ENCODE peak calls at places on chromosomes 1 and 21, in ten cellular contexts. One of them, this sample, is unnamed.

GRCh38 chr1:48216276-48216675 is 6.2 kb upstream of the SLC5A9 start:
- DNase-seq in mesendoderm: no peak
- DNase-seq in stimulated activated CD4-positive, alpha-beta T cell treated with anti-CD3 and anti-CD28 coated beads, Interleukin-2, amount 100 ng/mL, for 24 hours: no peak
- DNase-seq in SW 1271: no peak
- DNase-seq in MV-4-11: no peak
- DNase-seq in activated T-helper 1 cell treated with anti-CD3 and anti-CD28 coated beads, Interleukin-12 subunit alpha, Interleukin-12 subunit beta, Interleukin-2, Interleukin-4 antibody, amounts not matched to agents 30 ng/mL and 10 ng/mL and 1 ng/mL, durations not matched to agents 14 hours and 24 hours and 36 hours: no peak
- DNase-seq in NCI-H1436: no peak
- DNase-seq in A172: no peak
- DNase-seq in sigmoid colon: no peak
- DNase-seq in ELR: no peak
- DNase-seq in this sample: no peak

GRCh38 chr21:36656138-36656537 is 42.8 kb upstream of the SIM2 start:
- DNase-seq in sigmoid colon: no peak
- DNase-seq in SW 1271: no peak
- DNase-seq in activated T-helper 1 cell treated with anti-CD3 and anti-CD28 coated beads, Interleukin-12 subunit alpha, Interleukin-12 subunit beta, Interleukin-2, Interleukin-4 antibody, amounts not matched to agents 30 ng/mL and 10 ng/mL and 1 ng/mL, durations not matched to agents 14 hours and 24 hours and 36 hours: no peak
- DNase-seq in mesendoderm: no peak
- DNase-seq in A172: no peak
- DNase-seq in MV-4-11: peak; percentile 20
- DNase-seq in stimulated activated CD4-positive, alpha-beta T cell treated with anti-CD3 and anti-CD28 coated beads, Interleukin-2, amount 100 ng/mL, for 24 hours: no peak
- DNase-seq in NCI-H1436: no peak
- DNase-seq in ELR: no peak
- DNase-seq in this sample: no peak

GRCh38 chr1:221449801-221450470 is 292.0 kb downstream of the DUSP10 start:
- DNase-seq in ELR: peak; percentile 88
- DNase-seq in SW 1271: no peak
- DNase-seq in stimulated activated CD4-positive, alpha-beta T cell treated with anti-CD3 and anti-CD28 coated beads, Interleukin-2, amount 100 ng/mL, for 24 hours: no peak
- DNase-seq in sigmoid colon: no peak
- DNase-seq in activated T-helper 1 cell treated with anti-CD3 and anti-CD28 coated beads, Interleukin-12 subunit alpha, Interleukin-12 subunit beta, Interleukin-2, Interleukin-4 antibody, amounts not matched to agents 30 ng/mL and 10 ng/mL and 1 ng/mL, durations not matched to agents 14 hours and 24 hours and 36 hours: no peak
- DNase-seq in A172: no peak
- DNase-seq in MV-4-11: no peak
- DNase-seq in mesendoderm: no peak
- DNase-seq in NCI-H1436: no peak
- DNase-seq in this sample: peak; percentile 66

GRCh38 chr1:244075247-244075722 is 24.2 kb downstream of the ZBTB18 start:
- DNase-seq in sigmoid colon: no peak
- DNase-seq in activated T-helper 1 cell treated with anti-CD3 and anti-CD28 coated beads, Interleukin-12 subunit alpha, Interleukin-12 subunit beta, Interleukin-2, Interleukin-4 antibody, amounts not matched to agents 30 ng/mL and 10 ng/mL and 1 ng/mL, durations not matched to agents 14 hours and 24 hours and 36 hours: no peak
- DNase-seq in mesendoderm: peak; percentile 79
- DNase-seq in SW 1271: no peak
- DNase-seq in NCI-H1436: no peak
- DNase-seq in MV-4-11: no peak
- DNase-seq in A172: peak; percentile 61
- DNase-seq in ELR: no peak
- DNase-seq in stimulated activated CD4-positive, alpha-beta T cell treated with anti-CD3 and anti-CD28 coated beads, Interleukin-2, amount 100 ng/mL, for 24 hours: no peak
- DNase-seq in this sample: no peak

GRCh38 chr1:235327559-235328270 is at the start of gene ARID4B:
- DNase-seq in activated T-helper 1 cell treated with anti-CD3 and anti-CD28 coated beads, Interleukin-12 subunit alpha, Interleukin-12 subunit beta, Interleukin-2, Interleukin-4 antibody, amounts not matched to agents 30 ng/mL and 10 ng/mL and 1 ng/mL, durations not matched to agents 14 hours and 24 hours and 36 hours: no peak
- DNase-seq in stimulated activated CD4-positive, alpha-beta T cell treated with anti-CD3 and anti-CD28 coated beads, Interleukin-2, amount 100 ng/mL, for 24 hours: peak; percentile 61
- DNase-seq in A172: no peak
- DNase-seq in mesendoderm: no peak
- DNase-seq in sigmoid colon: no peak
- DNase-seq in NCI-H1436: no peak
- DNase-seq in MV-4-11: no peak
- DNase-seq in SW 1271: peak; percentile 6
- DNase-seq in ELR: no peak
- DNase-seq in this sample: no peak

GRCh38 chr1:119275145-119275929 is 93.2 kb upstream of the HAO2 start:
- DNase-seq in A172: peak; percentile 71
- DNase-seq in ELR: peak; percentile 77
- DNase-seq in mesendoderm: peak; percentile 67
- DNase-seq in NCI-H1436: peak; percentile 24
- DNase-seq in stimulated activated CD4-positive, alpha-beta T cell treated with anti-CD3 and anti-CD28 coated beads, Interleukin-2, amount 100 ng/mL, for 24 hours: peak; percentile 39
- DNase-seq in SW 1271: no peak
- DNase-seq in sigmoid colon: no peak
- DNase-seq in activated T-helper 1 cell treated with anti-CD3 and anti-CD28 coated beads, Interleukin-12 subunit alpha, Interleukin-12 subunit beta, Interleukin-2, Interleukin-4 antibody, amounts not matched to agents 30 ng/mL and 10 ng/mL and 1 ng/mL, durations not matched to agents 14 hours and 24 hours and 36 hours: peak; percentile 11
- DNase-seq in MV-4-11: peak; percentile 39
- DNase-seq in this sample: peak; percentile 65

GRCh38 chr21:30209571-30209970 is 6.3 kb downstream of the CLDN8 start:
- DNase-seq in activated T-helper 1 cell treated with anti-CD3 and anti-CD28 coated beads, Interleukin-12 subunit alpha, Interleukin-12 subunit beta, Interleukin-2, Interleukin-4 antibody, amounts not matched to agents 30 ng/mL and 10 ng/mL and 1 ng/mL, durations not matched to agents 14 hours and 24 hours and 36 hours: no peak
- DNase-seq in SW 1271: no peak
- DNase-seq in MV-4-11: no peak
- DNase-seq in sigmoid colon: no peak
- DNase-seq in stimulated activated CD4-positive, alpha-beta T cell treated with anti-CD3 and anti-CD28 coated beads, Interleukin-2, amount 100 ng/mL, for 24 hours: no peak
- DNase-seq in NCI-H1436: no peak
- DNase-seq in mesendoderm: peak; percentile 40
- DNase-seq in A172: no peak
- DNase-seq in ELR: no peak
- DNase-seq in this sample: no peak

GRCh38 chr21:27519357-27519756 is 552.5 kb upstream of the ADAMTS5 start:
- DNase-seq in stimulated activated CD4-positive, alpha-beta T cell treated with anti-CD3 and anti-CD28 coated beads, Interleukin-2, amount 100 ng/mL, for 24 hours: no peak
- DNase-seq in MV-4-11: no peak
- DNase-seq in mesendoderm: no peak
- DNase-seq in activated T-helper 1 cell treated with anti-CD3 and anti-CD28 coated beads, Interleukin-12 subunit alpha, Interleukin-12 subunit beta, Interleukin-2, Interleukin-4 antibody, amounts not matched to agents 30 ng/mL and 10 ng/mL and 1 ng/mL, durations not matched to agents 14 hours and 24 hours and 36 hours: no peak
- DNase-seq in A172: peak; percentile 66
- DNase-seq in sigmoid colon: no peak
- DNase-seq in ELR: peak; percentile 83
- DNase-seq in NCI-H1436: no peak
- DNase-seq in SW 1271: no peak
- DNase-seq in this sample: no peak

GRCh38 chr1:46983825-46984586 is 39.5 kb upstream of the CYP4X1 start:
- DNase-seq in NCI-H1436: peak; percentile 78
- DNase-seq in activated T-helper 1 cell treated with anti-CD3 and anti-CD28 coated beads, Interleukin-12 subunit alpha, Interleukin-12 subunit beta, Interleukin-2, Interleukin-4 antibody, amounts not matched to agents 30 ng/mL and 10 ng/mL and 1 ng/mL, durations not matched to agents 14 hours and 24 hours and 36 hours: no peak
- DNase-seq in MV-4-11: no peak
- DNase-seq in stimulated activated CD4-positive, alpha-beta T cell treated with anti-CD3 and anti-CD28 coated beads, Interleukin-2, amount 100 ng/mL, for 24 hours: no peak
- DNase-seq in ELR: no peak
- DNase-seq in mesendoderm: peak; percentile 91
- DNase-seq in A172: no peak
- DNase-seq in SW 1271: no peak
- DNase-seq in sigmoid colon: no peak
- DNase-seq in this sample: no peak

GRCh38 chr21:33644383-33645074 is 2.2 kb downstream of the ITSN1 start:
- DNase-seq in ELR: peak; percentile 61
- DNase-seq in A172: no peak
- DNase-seq in activated T-helper 1 cell treated with anti-CD3 and anti-CD28 coated beads, Interleukin-12 subunit alpha, Interleukin-12 subunit beta, Interleukin-2, Interleukin-4 antibody, amounts not matched to agents 30 ng/mL and 10 ng/mL and 1 ng/mL, durations not matched to agents 14 hours and 24 hours and 36 hours: no peak
- DNase-seq in sigmoid colon: peak; percentile 65
- DNase-seq in stimulated activated CD4-positive, alpha-beta T cell treated with anti-CD3 and anti-CD28 coated beads, Interleukin-2, amount 100 ng/mL, for 24 hours: no peak
- DNase-seq in MV-4-11: peak; percentile 62
- DNase-seq in SW 1271: no peak
- DNase-seq in NCI-H1436: no peak
- DNase-seq in mesendoderm: peak; percentile 67
- DNase-seq in this sample: peak; percentile 39

GRCh38 chr1:116559304-116559761 is 11.5 kb downstream of the CD58 start:
- DNase-seq in SW 1271: no peak
- DNase-seq in A172: no peak
- DNase-seq in ELR: no peak
- DNase-seq in MV-4-11: no peak
- DNase-seq in mesendoderm: no peak
- DNase-seq in NCI-H1436: no peak
- DNase-seq in activated T-helper 1 cell treated with anti-CD3 and anti-CD28 coated beads, Interleukin-12 subunit alpha, Interleukin-12 subunit beta, Interleukin-2, Interleukin-4 antibody, amounts not matched to agents 30 ng/mL and 10 ng/mL and 1 ng/mL, durations not matched to agents 14 hours and 24 hours and 36 hours: no peak
- DNase-seq in stimulated activated CD4-positive, alpha-beta T cell treated with anti-CD3 and anti-CD28 coated beads, Interleukin-2, amount 100 ng/mL, for 24 hours: no peak
- DNase-seq in sigmoid colon: no peak
- DNase-seq in this sample: no peak

GRCh38 chr1:36359911-36360310 is 25.8 kb downstream of the STK40 start:
- DNase-seq in mesendoderm: no peak
- DNase-seq in ELR: peak; percentile 52
- DNase-seq in SW 1271: no peak
- DNase-seq in stimulated activated CD4-positive, alpha-beta T cell treated with anti-CD3 and anti-CD28 coated beads, Interleukin-2, amount 100 ng/mL, for 24 hours: no peak
- DNase-seq in MV-4-11: no peak
- DNase-seq in sigmoid colon: no peak
- DNase-seq in A172: no peak
- DNase-seq in NCI-H1436: no peak
- DNase-seq in activated T-helper 1 cell treated with anti-CD3 and anti-CD28 coated beads, Interleukin-12 subunit alpha, Interleukin-12 subunit beta, Interleukin-2, Interleukin-4 antibody, amounts not matched to agents 30 ng/mL and 10 ng/mL and 1 ng/mL, durations not matched to agents 14 hours and 24 hours and 36 hours: peak; percentile 29
- DNase-seq in this sample: peak; percentile 29